ENCODE peak calls at places on chromosomes 16 and 17, in seven cellular contexts. O, I, B, L, T, Y and S are unnamed samples.

GRCh38 chr17:17527534-17527933 is 31.3 kb upstream of the RASD1 start:
- DNase-seq in O (peak), I (no peak), B (no peak), L (no peak), T (no peak), Y (no peak), S (no peak)

GRCh38 chr17:35917519-35918213 is 12.9 kb downstream of the RDM1 start:
- DNase-seq in O (no peak), I (no peak), B (no peak), L (no peak), T (no peak), Y (no peak), S (no peak)

GRCh38 chr17:55420776-55421178 is 858 bp downstream of the MMD start:
- DNase-seq in O (peak), I (no peak), B (peak), L (no peak), T (no peak), Y (peak), S (no peak)

GRCh38 chr17:74239169-74239568 is 25.8 kb downstream of the TTYH2 start:
- DNase-seq in O (no peak), I (no peak), B (no peak), L (no peak), T (no peak), Y (no peak), S (no peak)

GRCh38 chr16:73504591-73504990 is 456.7 kb upstream of the ZFHX3 start:
- DNase-seq in O (no peak), I (no peak), B (no peak), L (no peak), T (no peak), Y (no peak), S (no peak)

GRCh38 chr17:15742051-15742795 is 10.1 kb downstream of the TBC1D26 start:
- DNase-seq in O (no peak), I (no peak), B (no peak), L (no peak), T (no peak), Y (no peak), S (no peak)

GRCh38 chr17:31564291-31564690 is 172.8 kb downstream of the RAB11FIP4 start:
- DNase-seq in O (no peak), I (no peak), B (no peak), L (no peak), T (no peak), Y (no peak), S (no peak)

GRCh38 chr16:65889533-65889966 is 476.9 kb upstream of the CDH5 start:
- DNase-seq in O (no peak), I (no peak), B (no peak), L (no peak), T (no peak), Y (no peak), S (no peak)

GRCh38 chr17:28520687-28521086 is 14.5 kb downstream of the FOXN1 start:
- DNase-seq in O (no peak), I (no peak), B (no peak), L (no peak), T (no peak), Y (no peak), S (no peak)

GRCh38 chr16:1057252-1057932 is 15.2 kb upstream of the SSTR5 start:
- DNase-seq in O (peak), I (no peak), B (peak), L (no peak), T (no peak), Y (peak), S (no peak)

GRCh38 chr17:27609606-27610303 is 21.2 kb upstream of the LGALS9 start:
- DNase-seq in O (peak), I (peak), B (no peak), L (no peak), T (no peak), Y (peak), S (no peak)

GRCh38 chr16:526181-527014 is 1.1 kb upstream of the CAPN15 start:
- DNase-seq in O (no peak), I (no peak), B (no peak), L (no peak), T (no peak), Y (peak), S (peak)

GRCh38 chr17:29664743-29665479 is 42.2 kb upstream of the CORO6 start:
- DNase-seq in O (no peak), I (no peak), B (no peak), L (no peak), T (peak), Y (no peak), S (no peak)

GRCh38 chr17:17792551-17793377 is 44.0 kb downstream of the SREBF1 start:
- DNase-seq in O (no peak), I (no peak), B (no peak), L (peak), T (no peak), Y (peak), S (no peak)

GRCh38 chr16:4101421-4102275 is 14.6 kb downstream of the ADCY9 start:
- DNase-seq in O (no peak), I (no peak), B (no peak), L (no peak), T (no peak), Y (peak), S (no peak)

GRCh38 chr16:23509763-23510153 is 536 bp downstream of the GGA2 start:
- DNase-seq in O (no peak), I (no peak), B (peak), L (no peak), T (no peak), Y (no peak), S (no peak)

GRCh38 chr16:85389679-85390470 is 223.2 kb upstream of the GSE1 start:
- DNase-seq in O (peak), I (no peak), B (no peak), L (no peak), T (no peak), Y (no peak), S (no peak)

GRCh38 chr16:23072769-23073549 is 76.3 kb downstream of the USP31 start:
- DNase-seq in O (no peak), I (no peak), B (no peak), L (no peak), T (no peak), Y (no peak), S (no peak)

GRCh38 chr16:79257958-79258490 is 342.5 kb downstream of the MAF start:
- DNase-seq in O (no peak), I (no peak), B (no peak), L (no peak), T (no peak), Y (no peak), S (no peak)

GRCh38 chr17:21282231-21282630 is 2.3 kb upstream of the MAP2K3 start:
- DNase-seq in O (peak), I (peak), B (no peak), L (peak), T (peak), Y (no peak), S (peak)

GRCh38 chr16:28090646-28091377 is 27.3 kb upstream of the GSG1L start:
- DNase-seq in O (no peak), I (no peak), B (no peak), L (peak), T (peak), Y (no peak), S (no peak)

GRCh38 chr16:51243836-51244483 is 92.9 kb upstream of the SALL1 start:
- DNase-seq in O (peak), I (no peak), B (no peak), L (peak), T (no peak), Y (peak), S (no peak)

GRCh38 chr16:2046889-2047329 is 725 bp downstream of the NTHL1 start:
- DNase-seq in O (no peak), I (no peak), B (no peak), L (no peak), T (no peak), Y (no peak), S (no peak)

GRCh38 chr16:20311548-20311947 is 15.8 kb downstream of the GP2 start:
- DNase-seq in O (no peak), I (no peak), B (no peak), L (no peak), T (no peak), Y (no peak), S (no peak)

GRCh38 chr16:88983157-88983556 is 6.2 kb upstream of the CBFA2T3 start:
- DNase-seq in O (no peak), I (no peak), B (no peak), L (no peak), T (no peak), Y (no peak), S (no peak)

GRCh38 chr17:45705123-45706009 is 78.8 kb upstream of the CRHR1 start:
- DNase-seq in O (no peak), I (no peak), B (no peak), L (peak), T (no peak), Y (no peak), S (no peak)

GRCh38 chr17:77332034-77332971 is 191.5 kb downstream of the SEC14L1 start:
- DNase-seq in O (peak), I (no peak), B (no peak), L (no peak), T (no peak), Y (peak), S (no peak)

GRCh38 chr17:9843152-9844010 is 17.7 kb downstream of the GLP2R start:
- DNase-seq in O (no peak), I (no peak), B (no peak), L (no peak), T (no peak), Y (no peak), S (no peak)

GRCh38 chr16:77618011-77618410 is 104.3 kb upstream of the NUDT7 start:
- DNase-seq in O (no peak), I (no peak), B (no peak), L (no peak), T (no peak), Y (no peak), S (no peak)

GRCh38 chr17:65278050-65278819 is 141.1 kb downstream of the RGS9 start:
- DNase-seq in O (no peak), I (peak), B (no peak), L (no peak), T (no peak), Y (peak), S (no peak)

GRCh38 chr16:75580-76501 is 2.2 kb upstream of the MPG start:
- DNase-seq in O (no peak), I (peak), B (no peak), L (no peak), T (peak), Y (peak), S (no peak)

GRCh38 chr17:64599187-64599676 is 62.9 kb downstream of the SMURF2 start:
- DNase-seq in O (no peak), I (no peak), B (peak), L (no peak), T (no peak), Y (peak), S (no peak)

GRCh38 chr17:81200695-81201580 is 21.8 kb downstream of the CEP131 start:
- DNase-seq in O (no peak), I (peak), B (no peak), L (peak), T (peak), Y (peak), S (no peak)

GRCh38 chr16:89924298-89924924 is 1.3 kb downstream of the TUBB3 start:
- DNase-seq in O (no peak), I (no peak), B (no peak), L (no peak), T (no peak), Y (no peak), S (no peak)

GRCh38 chr17:44830359-44831269 is 527 bp upstream of the GJC1 start:
- DNase-seq in O (no peak), I (no peak), B (peak), L (no peak), T (no peak), Y (no peak), S (no peak)

GRCh38 chr16:50247123-50247905 is 19.0 kb upstream of the ADCY7 start:
- DNase-seq in O (no peak), I (no peak), B (no peak), L (no peak), T (no peak), Y (no peak), S (no peak)

GRCh38 chr17:76738468-76738850 is 540 bp downstream of the MFSD11 start:
- DNase-seq in O (no peak), I (no peak), B (no peak), L (no peak), T (no peak), Y (no peak), S (no peak)

GRCh38 chr16:68700120-68700519 is 37.0 kb upstream of the CDH1 start:
- DNase-seq in O (no peak), I (no peak), B (no peak), L (no peak), T (no peak), Y (no peak), S (no peak)